ENCODE peak calls at places on chromosome 20, in eight cellular contexts. W, O, S, R, C, V, X and T are unnamed samples.

GRCh38 chr20:58313366-58313765 is 3.9 kb downstream of the RAB22A start:
- DNase-seq in W (no peak), O (no peak), S (no peak), R (no peak), C (no peak), V (no peak), X (no peak), T (no peak)

GRCh38 chr20:63459070-63459380 is 13.4 kb downstream of the KCNQ2 start:
- DNase-seq in W (no peak), O (no peak), S (no peak), R (no peak), C (no peak), V (no peak), X (no peak), T (no peak)

GRCh38 chr20:24899153-24899552 is 49.9 kb upstream of the CST7 start:
- DNase-seq in W (no peak), O (no peak), S (peak; percentile 3), R (no peak), C (no peak), V (no peak), X (no peak), T (no peak)

GRCh38 chr20:57250607-57251343 is 15.7 kb downstream of the BMP7 start:
- DNase-seq in W (no peak), O (no peak), S (peak; percentile 56), R (no peak), C (peak; percentile 49), V (no peak), X (no peak), T (peak; percentile 51)

GRCh38 chr20:6525447-6526303 is 241.8 kb upstream of the BMP2 start:
- DNase-seq in W (no peak), O (no peak), S (peak; percentile 73), R (peak; percentile 19), C (no peak), V (no peak), X (no peak), T (no peak)

GRCh38 chr20:25310268-25310920 is 62.5 kb downstream of the PYGB start:
- DNase-seq in W (no peak), O (peak; percentile 76), S (peak; percentile 64), R (peak; percentile 71), C (no peak), V (no peak), X (peak; percentile 95), T (no peak)

GRCh38 chr20:31608256-31608980 is 3.3 kb downstream of the ID1 start:
- DNase-seq in W (peak; percentile 84), O (peak; percentile 83), S (peak; percentile 98), R (peak; percentile 85), C (no peak), V (peak; percentile 80), X (peak; percentile 95), T (peak; percentile 92)

GRCh38 chr20:37267684-37268313 is 6.2 kb upstream of the GHRH start:
- DNase-seq in W (no peak), O (no peak), S (no peak), R (no peak), C (no peak), V (no peak), X (no peak), T (no peak)

GRCh38 chr20:59783020-59784010 is 150.1 kb downstream of the SYCP2 start:
- DNase-seq in W (peak; percentile 66), O (peak; percentile 45), S (peak; percentile 84), R (peak; percentile 36), C (peak; percentile 49), V (peak; percentile 52), X (peak; percentile 64), T (peak; percentile 49)

GRCh38 chr20:57022306-57022705 is 244.1 kb downstream of the BMP7 start:
- DNase-seq in W (no peak), O (no peak), S (peak; percentile 91), R (no peak), C (no peak), V (no peak), X (no peak), T (no peak)

DNA sequence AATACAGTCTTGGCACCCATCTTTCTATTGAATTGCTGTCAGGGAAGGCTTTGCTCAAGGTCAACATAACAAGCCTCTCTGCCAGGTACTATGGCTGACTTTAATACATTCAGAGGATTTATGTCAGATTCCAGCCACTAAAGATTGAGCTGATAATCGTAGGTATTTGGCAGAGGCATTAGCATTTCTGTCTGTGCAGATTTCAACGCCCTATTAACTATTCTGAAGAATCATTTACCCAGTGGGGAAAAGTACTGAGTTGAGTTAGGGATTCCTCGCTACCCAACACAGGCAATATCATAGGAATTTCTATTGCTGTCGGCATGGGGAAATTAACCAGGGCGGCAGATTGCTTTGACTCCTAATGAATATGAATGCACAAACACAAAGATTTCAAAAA is 233.7 kb upstream of the SPTLC3 start:
- DNase-seq in W (no peak), O (no peak), S (peak; percentile 31), R (no peak), C (no peak), V (no peak), X (no peak), T (no peak)
- H3K4me3 ChIP-seq in W (no peak overlapping the region), O (no peak overlapping the region), S (no peak overlapping the region), R (no peak overlapping the region), C (no peak overlapping the region), V (no peak overlapping the region), X (no peak overlapping the region), T (no peak overlapping the region)

GRCh38 chr20:47318596-47319516 is 37.6 kb downstream of the ZMYND8 start:
- DNase-seq in W (peak; percentile 91), O (peak; percentile 88), S (peak; percentile 91), R (peak; percentile 92), C (no peak), V (peak; percentile 78), X (peak; percentile 79), T (peak; percentile 89)
- H3K4me3 ChIP-seq in W (peak overlapping the region; percentile 58), O (peak overlapping the region; percentile 2), S (no peak overlapping the region), R (peak overlapping the region; percentile 19), C (no peak overlapping the region), V (peak overlapping the region; percentile 54), X (peak overlapping the region; percentile 16), T (peak overlapping the region; percentile 7)

DNA sequence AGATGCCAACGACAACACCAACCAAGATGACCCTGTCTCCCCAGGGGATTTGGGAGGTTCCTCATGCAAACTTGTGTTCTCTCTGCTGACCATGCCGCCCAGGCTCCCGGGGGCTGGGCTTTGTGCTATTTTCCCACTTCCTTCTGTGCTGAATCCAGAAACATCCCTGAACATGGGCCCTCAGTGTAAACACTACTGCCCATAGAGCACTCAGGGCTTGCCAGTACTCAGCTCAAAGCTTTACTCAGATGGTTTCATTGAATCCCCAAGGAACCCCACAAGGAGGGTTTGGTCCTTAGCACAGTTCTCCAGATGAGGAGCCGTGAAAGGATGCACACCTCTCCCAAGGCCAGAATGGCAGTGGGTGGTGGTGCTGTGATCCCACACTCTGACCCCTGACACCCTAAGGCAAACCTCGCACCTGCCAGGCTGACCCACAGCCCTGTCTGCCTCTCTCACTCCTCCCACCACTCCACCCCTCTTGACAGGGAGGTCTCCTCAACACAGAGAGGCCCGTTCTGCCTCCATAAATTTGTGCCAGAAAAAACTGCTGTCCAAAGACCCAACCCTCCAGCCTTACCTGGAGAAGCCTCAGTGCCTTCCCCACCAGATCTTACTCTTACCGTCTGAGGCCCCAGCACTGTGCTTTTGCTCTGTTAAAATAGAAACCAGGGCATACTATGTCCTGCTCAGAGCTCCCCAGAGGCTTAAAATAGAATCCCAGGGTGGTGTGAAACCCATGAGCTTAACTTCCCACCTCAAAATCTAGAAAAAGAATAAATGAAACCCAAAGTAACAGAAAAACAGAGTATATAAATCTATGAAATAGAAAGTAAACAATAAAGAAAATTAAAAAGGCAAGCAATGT is 283.0 kb upstream of the CDH4 start:
- DNase-seq in W (no peak), O (no peak), S (no peak), R (no peak), C (no peak), V (no peak), X (no peak), T (no peak)
- H3K4me3 ChIP-seq in W (no peak overlapping the region), O (no peak overlapping the region), S (no peak overlapping the region), R (no peak overlapping the region), C (no peak overlapping the region), V (no peak overlapping the region), X (no peak overlapping the region), T (no peak overlapping the region)

GRCh38 chr20:44187763-44188709 is 1.0 kb upstream of the JPH2 start:
- DNase-seq in W (peak; percentile 68), O (no peak), S (no peak), R (no peak), C (no peak), V (no peak), X (no peak), T (no peak)
- H3K4me3 ChIP-seq in W (peak overlapping the region; percentile 84), O (no peak overlapping the region), S (no peak overlapping the region), R (peak overlapping the region; percentile 43), C (peak overlapping the region; percentile 29), V (peak overlapping the region; percentile 72), X (no peak overlapping the region), T (no peak overlapping the region)

DNA sequence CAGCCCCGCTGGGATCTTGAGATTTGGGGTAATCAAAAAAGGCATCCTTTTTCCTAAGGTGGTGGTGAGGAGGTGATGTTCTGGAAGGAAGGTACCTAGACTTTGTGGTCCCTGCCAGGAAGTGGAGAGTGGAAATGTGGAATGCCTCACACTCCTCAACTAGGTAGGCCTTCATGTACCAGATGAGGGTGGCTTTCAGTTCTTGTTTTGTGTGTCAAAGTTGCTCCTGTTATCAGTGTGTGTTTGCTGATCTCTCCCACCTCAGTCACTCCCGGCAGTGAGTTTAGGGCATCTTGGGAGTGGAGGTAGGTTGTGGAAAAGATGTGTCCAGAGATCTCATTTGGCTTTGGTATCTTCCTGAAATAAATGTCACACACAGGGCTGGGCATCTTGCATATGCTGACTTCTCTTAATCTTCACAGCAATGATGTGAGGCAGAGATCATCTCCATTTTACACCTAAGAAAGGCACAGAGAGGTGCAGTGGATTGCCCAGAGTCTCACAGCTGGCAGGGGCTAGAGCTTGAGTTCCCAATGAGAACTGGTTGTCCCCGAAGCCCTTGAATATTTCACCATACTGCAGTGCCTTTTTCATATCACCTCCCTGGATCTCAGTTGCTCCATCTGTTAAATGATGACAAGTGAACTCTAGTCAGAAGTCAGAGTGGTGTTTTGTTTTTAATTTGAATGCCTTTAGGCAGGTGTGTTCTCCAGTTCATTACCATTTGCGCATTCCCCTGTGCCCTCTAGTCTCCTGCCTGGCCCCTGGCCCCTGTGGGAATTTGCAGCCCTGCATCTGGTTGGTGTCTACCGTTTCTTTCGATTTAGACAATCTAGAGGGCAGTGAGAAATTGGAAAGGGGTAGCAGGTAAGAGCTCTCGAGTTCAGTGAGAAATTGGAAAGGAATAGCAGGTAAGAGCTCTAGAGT is 2.9 kb downstream of the PKIG start:
- DNase-seq in W (no peak), O (no peak), S (no peak), R (no peak), C (no peak), V (no peak), X (no peak), T (no peak)
- H3K4me3 ChIP-seq in W (peak overlapping the region; percentile 88), O (no peak overlapping the region), S (no peak overlapping the region), R (no peak overlapping the region), C (no peak overlapping the region), V (peak overlapping the region; percentile 74), X (no peak overlapping the region), T (peak overlapping the region; percentile 86)